ENCODE peak calls at places on chromosomes 5 and 9, in six cellular contexts. Y is astrocyte, R is SJSA1, F is left ventricle myocardium inferior, C is heart right ventricle, X is ACHN. S is an unnamed sample.

GRCh38 chr5:96067902-96068614 is 106.4 kb upstream of the ELL2 start:
- DNase-seq in C (no peak), X (peak; percentile 84), F (no peak), R (peak; percentile 81), Y (peak; percentile 96), S (no peak)

GRCh38 chr9:119368179-119368578 is 1.1 kb downstream of the BRINP1 start:
- DNase-seq in Y (no peak), X (no peak), F (no peak), R (no peak), C (no peak), S (no peak)

GRCh38 chr9:109453210-109453842 is 44.8 kb downstream of the PTPN3 start:
- DNase-seq in Y (peak; percentile 80), F (no peak), X (no peak), R (no peak), C (no peak), S (no peak)

GRCh38 chr9:26012797-26013594 is 334.8 kb upstream of the TUSC1 start:
- DNase-seq in X (peak; percentile 1), R (no peak), C (no peak), F (no peak), Y (no peak), S (no peak)

GRCh38 chr9:131739988-131740648 is at the start of gene RAPGEF1:
- DNase-seq in R (peak; percentile 57), Y (no peak), C (peak; percentile 63), X (peak; percentile 45), F (peak; percentile 76), S (peak; percentile 83)

GRCh38 chr9:72041775-72042194 is 18.6 kb downstream of the C9orf57 start:
- DNase-seq in F (peak; percentile 57), C (peak; percentile 43), R (no peak), X (peak; percentile 47), Y (peak; percentile 80), S (no peak)

GRCh38 chr5:112696786-112697185 is 40.9 kb upstream of the APC start:
- DNase-seq in C (no peak), R (no peak), Y (no peak), F (no peak), X (no peak), S (no peak)

GRCh38 chr5:80874162-80874561 is 86.0 kb upstream of the RASGRF2 start:
- DNase-seq in X (no peak), F (no peak), C (peak; percentile 4), R (no peak), Y (no peak), S (no peak)

GRCh38 chr5:130333089-130333488 is 428.8 kb downstream of the CHSY3 start:
- DNase-seq in C (no peak), Y (peak; percentile 74), F (no peak), R (no peak), X (peak; percentile 39), S (no peak)

GRCh38 chr5:132510076-132510475 is 19.5 kb upstream of the IRF1 start:
- DNase-seq in C (no peak), Y (peak; percentile 90), F (no peak), X (no peak), R (no peak), S (no peak)

GRCh38 chr9:118767571-118767970 is 601.7 kb downstream of the BRINP1 start:
- DNase-seq in R (no peak), Y (no peak), X (no peak), F (no peak), C (no peak), S (no peak)

GRCh38 chr5:146395233-146395632 is 51.9 kb upstream of the TCERG1 start:
- DNase-seq in X (no peak), C (no peak), R (no peak), F (no peak), Y (no peak), S (no peak)

GRCh38 chr9:92563701-92564100 is 27.9 kb upstream of the ECM2 start:
- DNase-seq in F (no peak), R (no peak), C (no peak), Y (peak; percentile 36), X (no peak), S (no peak)

GRCh38 chr9:93298498-93299417 is 114.8 kb downstream of the WNK2 start:
- DNase-seq in X (no peak), F (no peak), R (no peak), C (no peak), Y (no peak), S (no peak)

GRCh38 chr5:57302643-57303042 is 128.8 kb downstream of the GPBP1 start:
- DNase-seq in C (no peak), R (no peak), X (no peak), Y (peak; percentile 49), F (no peak), S (no peak)

GRCh38 chr9:37262410-37262809 is 142.0 kb downstream of the ZCCHC7 start:
- DNase-seq in Y (no peak), F (no peak), X (peak; percentile 13), C (no peak), R (no peak), S (no peak)

GRCh38 chr9:120393386-120394057 is 186.4 kb downstream of the CDK5RAP2 start:
- DNase-seq in X (no peak), R (peak; percentile 61), F (no peak), Y (peak; percentile 44), C (no peak), S (no peak)

GRCh38 chr5:168552146-168552545 is 23.0 kb downstream of the FBLL1 start:
- DNase-seq in X (peak; percentile 55), Y (peak; percentile 97), C (peak; percentile 53), R (no peak), F (no peak), S (no peak)

GRCh38 chr5:56088967-56089829 is 94.4 kb upstream of the IL6ST start:
- DNase-seq in X (peak; percentile 46), C (no peak), R (peak; percentile 45), Y (peak; percentile 83), F (no peak), S (no peak)

S was measured in germinal center.